ENCODE peak calls at places on chromosomes 7 and 10, in ten cellular contexts. Y is transverse colon; D is iris pigment epithelial cell; Z is stimulated activated CD4-positive, alpha-beta T cell treated with anti-CD3 and anti-CD28 coated beads, Interleukin-12 subunit alpha, Interleukin-12 subunit beta, amount 100 ng/mL, for 4 hours; Q is activated effector memory CD4-positive, alpha-beta T cell treated with Interleukin-2 at 50 U/mL for 16 hours; F is naive thymus-derived CD8-positive, alpha-beta T cell; S is heart left ventricle; X is activated CD8-positive, alpha-beta memory T cell treated with anti-CD3 and anti-CD28 coated beads, Interleukin-2, amount 50 U/mL, for 4 hours; L is astrocyte; C is non-pigmented ciliary epithelial cell. G is an unnamed sample.

GRCh38 chr10:122390679-122391078 is 16.2 kb downstream of the PLEKHA1 start:
- DNase-seq in S (no peak), Z (no peak), C (no peak), F (no peak), D (no peak), X (no peak), L (no peak), Q (no peak), Y (no peak), G (no peak)

GRCh38 chr7:69399038-69399800 is 199.1 kb upstream of the AUTS2 start:
- DNase-seq in C (no peak), X (no peak), F (no peak), D (peak), Q (no peak), L (peak), Z (no peak), Y (no peak), S (no peak), G (no peak)

GRCh38 chr7:106031271-106032029 is 68.4 kb downstream of the CDHR3 start:
- DNase-seq in L (no peak), C (no peak), Q (no peak), D (no peak), S (no peak), Y (no peak), Z (no peak), F (no peak), X (no peak), G (no peak)

GRCh38 chr10:116170815-116171250 is 102.2 kb downstream of the GFRA1 start:
- DNase-seq in F (no peak), D (peak), Z (no peak), X (no peak), C (peak), S (no peak), L (peak), Q (no peak), Y (no peak), G (no peak)

GRCh38 chr7:111789880-111790279 is 227.6 kb upstream of the IMMP2L start:
- DNase-seq in F (no peak), D (peak), Y (no peak), L (peak), Q (no peak), S (no peak), C (no peak), X (no peak), Z (no peak), G (no peak)

GRCh38 chr7:4726051-4726450 is 44.0 kb downstream of the FOXK1 start:
- DNase-seq in Q (no peak), X (no peak), Y (no peak), S (no peak), F (no peak), L (no peak), C (no peak), Z (no peak), D (no peak), G (no peak)

GRCh38 chr7:135661311-135662122 is 797 bp upstream of the STMP1 start:
- DNase-seq in X (no peak), S (no peak), Y (no peak), D (no peak), Z (no peak), L (no peak), F (no peak), C (no peak), Q (no peak), G (no peak)

GRCh38 chr10:31774291-31774900 is 154.2 kb downstream of the ARHGAP12 start:
- DNase-seq in Y (no peak), F (no peak), D (no peak), Q (no peak), S (no peak), C (no peak), L (no peak), Z (no peak), X (no peak), G (peak)

GRCh38 chr10:17179002-17179401 is 22.5 kb downstream of the TRDMT1 start:
- DNase-seq in S (no peak), D (peak), C (no peak), Z (no peak), L (peak), X (no peak), F (no peak), Y (no peak), Q (no peak), G (no peak)

GRCh38 chr10:5595591-5596590 is 70.5 kb downstream of the ASB13 start:
- DNase-seq in D (peak), L (peak), X (no peak), F (no peak), Q (no peak), Y (no peak), Z (no peak), C (peak), S (no peak), G (no peak)

GRCh38 chr10:47062801-47063200 is 151.6 kb downstream of the PTPN20 start:
- DNase-seq in D (peak), Z (no peak), C (no peak), F (no peak), X (no peak), Y (no peak), Q (no peak), S (no peak), L (no peak), G (no peak)

GRCh38 chr7:98617051-98617959 is at the start of gene NPTX2:
- DNase-seq in C (no peak), S (peak), Y (peak), Q (no peak), X (no peak), L (no peak), Z (peak), F (no peak), D (peak), G (peak)

GRCh38 chr10:45471531-45472310 is 97.7 kb downstream of the ALOX5 start:
- DNase-seq in D (no peak), Y (no peak), C (no peak), Z (no peak), Q (no peak), F (no peak), L (no peak), S (no peak), X (no peak), G (no peak)

GRCh38 chr7:155166108-155166507 is 96.0 kb downstream of the HTR5A start:
- DNase-seq in L (no peak), Z (no peak), D (no peak), F (no peak), C (no peak), Q (no peak), Y (no peak), S (no peak), X (no peak), G (no peak)

GRCh38 chr10:98226508-98227144 is 41.4 kb downstream of the LOXL4 start:
- DNase-seq in L (no peak), X (no peak), D (no peak), F (no peak), Z (no peak), C (no peak), Q (no peak), S (no peak), Y (no peak), G (no peak)

GRCh38 chr7:137755846-137756685 is 90.7 kb downstream of the DGKI start:
- DNase-seq in X (no peak), F (no peak), Z (no peak), Q (no peak), Y (no peak), D (no peak), L (peak), C (no peak), S (no peak), G (no peak)

GRCh38 chr10:88676283-88677060 is 12.2 kb downstream of the LIPF start:
- DNase-seq in Y (no peak), D (no peak), X (no peak), F (no peak), L (no peak), Q (no peak), Z (no peak), S (no peak), C (no peak), G (no peak)

GRCh38 chr10:79019441-79019840 is 49.3 kb upstream of the ZMIZ1 start:
- DNase-seq in S (no peak), Z (no peak), F (no peak), X (no peak), D (no peak), Y (no peak), C (no peak), Q (no peak), L (no peak), G (no peak)

GRCh38 chr7:130409067-130409721 is 28.9 kb downstream of the CPA1 start:
- DNase-seq in D (peak), Y (no peak), S (no peak), L (peak), C (no peak), X (no peak), Z (no peak), Q (no peak), F (no peak), G (no peak)

G was measured in neural crest cell.